ENCODE peak calls at places on chromosomes 3 and 15, in seven cellular contexts. T is GM23338, Z is tibial artery, K is cardiac muscle cell, H is OCI-LY7, F is colonic mucosa, S is transverse colon. C is an unnamed sample.

GRCh38 chr3:123285931-123286307 is 84.2 kb downstream of the SEC22A start:
- DNase-seq in T (no peak), Z (no peak), K (no peak), H (no peak), F (no peak), S (no peak), C (no peak)

GRCh38 chr3:161576733-161577510 is 80.3 kb downstream of the OTOL1 start:
- DNase-seq in T (no peak), Z (no peak), K (no peak), H (no peak), F (no peak), S (no peak), C (no peak)

GRCh38 chr15:81400640-81401236 is 26.7 kb upstream of the TMC3 start:
- DNase-seq in T (peak; percentile 78), Z (no peak), K (peak; percentile 76), H (peak; percentile 58), F (no peak), S (no peak), C (no peak)

GRCh38 chr3:120608506-120608905 is 12.4 kb downstream of the NDUFB4 start:
- DNase-seq in T (no peak), Z (no peak), K (no peak), H (no peak), F (no peak), S (no peak), C (no peak)

GRCh38 chr15:33211409-33211808 is 16.9 kb upstream of the FMN1 start:
- DNase-seq in T (no peak), Z (peak; percentile 78), K (no peak), H (no peak), F (peak; percentile 39), S (peak; percentile 31), C (no peak)

GRCh38 chr3:64342940-64343691 is 117.8 kb upstream of the PRICKLE2 start:
- DNase-seq in T (peak; percentile 44), Z (no peak), K (peak; percentile 87), H (no peak), F (no peak), S (no peak), C (no peak)

GRCh38 chr15:71761649-71762048 is 48.7 kb upstream of the NR2E3 start:
- DNase-seq in T (no peak), Z (no peak), K (peak; percentile 75), H (no peak), F (peak; percentile 79), S (peak; percentile 71), C (no peak)

GRCh38 chr15:53910852-53911251 is 67.4 kb upstream of the UNC13C start:
- DNase-seq in T (no peak), Z (no peak), K (no peak), H (no peak), F (no peak), S (no peak), C (no peak)

GRCh38 chr15:39403674-39404117 is 177.2 kb upstream of the THBS1 start:
- DNase-seq in T (no peak), Z (no peak), K (peak; percentile 73), H (no peak), F (no peak), S (no peak), C (no peak)

GRCh38 chr15:68408971-68409370 is 23.0 kb downstream of the ITGA11 start:
- DNase-seq in T (no peak), Z (no peak), K (no peak), H (no peak), F (peak; percentile 6), S (no peak), C (no peak)

GRCh38 chr15:52228928-52229327 is 37.7 kb upstream of the GNB5 start:
- DNase-seq in T (peak; percentile 83), Z (no peak), K (no peak), H (peak; percentile 93), F (peak; percentile 87), S (peak; percentile 82), C (no peak)

GRCh38 chr3:141234283-141234682 is 2.7 kb downstream of the PXYLP1 start:
- DNase-seq in T (no peak), Z (no peak), K (peak; percentile 6), H (no peak), F (no peak), S (no peak), C (peak; percentile 66)

GRCh38 chr15:97745481-97746071 is 214.9 kb upstream of the ARRDC4 start:
- DNase-seq in T (peak; percentile 81), Z (no peak), K (peak; percentile 18), H (peak; percentile 18), F (peak; percentile 78), S (peak; percentile 48), C (no peak)

GRCh38 chr3:139588450-139588849 is 48.9 kb upstream of the RBP1 start:
- DNase-seq in T (peak; percentile 86), Z (no peak), K (no peak), H (no peak), F (peak; percentile 25), S (no peak), C (no peak)

GRCh38 chr3:58462829-58463180 is 29.1 kb upstream of the KCTD6 start:
- DNase-seq in T (peak; percentile 58), Z (no peak), K (no peak), H (no peak), F (no peak), S (no peak), C (no peak)

GRCh38 chr15:57098896-57099295 is 180.5 kb downstream of the TCF12 start:
- DNase-seq in T (no peak), Z (no peak), K (no peak), H (no peak), F (no peak), S (no peak), C (no peak)

GRCh38 chr3:51953445-51953844 is 1.7 kb upstream of the GPR62 start:
- DNase-seq in T (no peak), Z (no peak), K (peak; percentile 71), H (no peak), F (no peak), S (no peak), C (no peak)

GRCh38 chr3:11498646-11499045 is 145.1 kb downstream of the VGLL4 start:
- DNase-seq in T (no peak), Z (peak; percentile 53), K (peak; percentile 90), H (no peak), F (peak; percentile 47), S (peak; percentile 64), C (peak; percentile 72)

DNA sequence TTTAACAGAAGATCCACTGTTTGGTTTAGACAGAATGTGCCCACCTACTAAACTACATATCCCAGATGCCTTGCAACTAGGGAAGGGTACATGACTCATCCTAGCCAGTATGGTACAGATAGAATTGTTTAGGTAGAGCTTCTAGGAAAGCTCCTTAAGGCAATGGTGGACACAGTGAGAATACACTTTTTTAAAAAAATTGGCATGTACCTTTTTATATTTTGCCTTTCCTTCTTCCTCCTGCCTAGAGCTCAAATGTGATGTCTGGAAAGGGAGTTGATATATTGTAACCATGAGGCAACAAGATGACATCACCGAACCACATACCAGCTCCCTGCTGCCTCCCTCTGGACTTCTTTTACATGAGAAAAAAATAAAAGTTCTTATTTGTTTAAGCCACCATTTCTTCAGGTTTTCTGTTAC is 14.4 kb upstream of the C3orf80 start:
- DNase-seq in T (peak; percentile 55), Z (no peak), K (peak; percentile 83), H (no peak), F (no peak), S (no peak), C (no peak)
- TF ChIP-seq CTCF in T (peak; percentile 44), Z (no peak), K (peak; percentile 54), H (peak; percentile 37), F (no peak), S (no peak), C (no peak)

GRCh38 chr3:186025161-186025560 is 83.7 kb downstream of the ETV5 start:
- DNase-seq in T (no peak), Z (no peak), K (peak; percentile 63), H (no peak), F (no peak), S (no peak), C (no peak)

GRCh38 chr3:186021673-186022362 is 84.0 kb upstream of the TRA2B start:
- DNase-seq in T (no peak), Z (peak; percentile 34), K (peak; percentile 83), H (no peak), F (no peak), S (no peak), C (no peak)

GRCh38 chr3:186022931-186023330 is 85.1 kb upstream of the TRA2B start:
- DNase-seq in T (no peak), Z (no peak), K (no peak), H (no peak), F (no peak), S (no peak), C (no peak)

DNA sequence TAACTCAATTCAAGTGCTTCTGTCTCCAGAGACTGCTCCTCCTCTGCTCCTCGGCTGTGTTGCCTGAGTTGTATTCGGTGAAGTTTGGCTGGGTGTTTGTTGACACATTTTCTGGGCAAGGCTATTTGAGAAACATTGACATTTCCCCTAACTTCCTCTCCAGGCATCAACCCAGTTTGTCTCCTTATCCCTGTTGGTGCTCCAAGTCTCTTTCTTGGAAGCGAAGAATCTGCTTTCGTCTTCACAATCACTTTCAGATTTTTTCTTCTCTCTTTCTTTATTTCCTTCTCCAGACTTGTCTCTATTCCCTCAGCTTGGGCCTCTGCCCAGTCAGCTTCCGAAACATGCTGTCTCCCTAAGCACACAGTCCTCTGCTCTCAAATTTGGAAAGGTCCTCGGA is 84.7 kb downstream of the ETV5 start:
- DNase-seq in T (no peak), Z (peak; percentile 57), K (peak; percentile 53), H (no peak), F (no peak), S (no peak), C (no peak)
- H3K4me3 ChIP-seq in T (no peak overlapping the region), Z (peak overlapping the region; percentile 8), K (no peak overlapping the region), H (no peak overlapping the region), F (no peak overlapping the region), S (no peak overlapping the region), C (no peak overlapping the region)

GRCh38 chr3:100159564-100160153 is 45.4 kb upstream of the FILIP1L start:
- DNase-seq in T (no peak), Z (no peak), K (peak; percentile 68), H (no peak), F (no peak), S (no peak), C (no peak)
- H3K4me1 ChIP-seq in T (no peaks in the 10 kb centered on the region), Z (peaks cover 72% of the 10 kb centered on the region), K (peaks cover 38% of the 10 kb centered on the region), H (no peaks in the 10 kb centered on the region), F (no peaks in the 10 kb centered on the region), S (no peaks in the 10 kb centered on the region), C (peaks cover 16% of the 10 kb centered on the region)

DNA sequence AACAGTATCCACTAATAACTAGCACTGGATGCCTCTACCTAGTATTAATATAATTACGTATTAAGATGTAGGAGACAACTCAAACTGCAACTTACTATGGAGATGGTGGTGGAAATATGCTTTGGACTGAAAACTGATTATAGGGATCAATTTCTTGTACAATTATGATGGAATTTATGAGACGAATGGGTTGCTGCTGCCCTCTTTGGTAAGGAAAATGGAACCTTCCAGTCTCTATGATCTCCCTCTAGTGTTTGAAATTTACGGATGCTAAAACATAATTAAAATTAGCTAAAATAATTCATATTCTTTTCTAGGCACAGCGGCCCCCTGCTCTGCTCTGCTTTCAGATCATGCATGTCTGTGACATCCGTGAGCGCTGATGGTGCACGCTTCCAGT is 132.3 kb downstream of the NR2F2 start:
- DNase-seq in T (no peak), Z (no peak), K (peak; percentile 0), H (no peak), F (no peak), S (no peak), C (no peak)
- TF ChIP-seq CTCF in T (peak; percentile 23), Z (no peak), K (peak; percentile 8), H (no peak), F (no peak), S (no peak), C (peak; percentile 7)

DNA sequence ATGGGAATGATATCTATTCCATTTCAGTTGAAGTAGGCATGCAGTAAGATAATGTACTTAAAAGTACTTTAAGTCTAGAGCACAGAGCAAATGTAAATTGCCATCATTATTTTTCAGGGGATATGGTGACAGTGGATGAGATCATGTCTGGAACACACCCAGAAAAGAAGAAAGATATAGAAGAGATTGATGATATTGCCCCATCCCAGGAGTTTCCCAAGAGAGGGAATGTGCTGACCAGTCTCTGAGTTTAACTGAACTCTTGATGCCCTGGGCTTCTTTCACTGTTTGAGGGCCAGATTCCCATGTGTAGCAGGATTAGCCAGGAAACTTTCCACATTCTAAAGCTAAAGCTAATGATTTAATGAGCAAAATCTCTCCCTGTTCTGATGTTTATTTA is 366.8 kb upstream of the UMPS start:
- DNase-seq in T (no peak), Z (no peak), K (peak; percentile 73), H (no peak), F (no peak), S (no peak), C (no peak)
- H3K4me3 ChIP-seq in T (no peak overlapping the region), Z (no peak overlapping the region), K (no peak overlapping the region), H (no peak overlapping the region), F (no peak overlapping the region), S (no peak overlapping the region), C (no peak overlapping the region)